ENCODE peak calls at places on chromosomes 3 and 15, in six cellular contexts. One of them, this sample, is unnamed.

GRCh38 chr3:52140000-52140399 is 14.2 kb downstream of the POC1A start:
- DNase-seq in fibroblast of mammary gland: no peak
- DNase-seq in cardiac muscle cell: no peak
- DNase-seq in GM13977: no peak
- DNase-seq in heart right ventricle: peak
- DNase-seq in endothelial cell: no peak
- DNase-seq in this sample: no peak

GRCh38 chr3:140530603-140531002 is 147.3 kb upstream of the TRIM42 start:
- DNase-seq in fibroblast of mammary gland: no peak
- DNase-seq in cardiac muscle cell: no peak
- DNase-seq in GM13977: no peak
- DNase-seq in heart right ventricle: no peak
- DNase-seq in endothelial cell: no peak
- DNase-seq in this sample: no peak

GRCh38 chr3:99966657-99967420 is 147.5 kb downstream of the FILIP1L start:
- DNase-seq in fibroblast of mammary gland: peak
- DNase-seq in cardiac muscle cell: no peak
- DNase-seq in GM13977: no peak
- DNase-seq in heart right ventricle: no peak
- DNase-seq in endothelial cell: no peak
- DNase-seq in this sample: no peak

GRCh38 chr3:6867269-6867668 is 6.4 kb downstream of the GRM7 start:
- DNase-seq in fibroblast of mammary gland: no peak
- DNase-seq in cardiac muscle cell: no peak
- DNase-seq in GM13977: no peak
- DNase-seq in heart right ventricle: no peak
- DNase-seq in endothelial cell: no peak
- DNase-seq in this sample: no peak

GRCh38 chr15:71237456-71238188 is 122.4 kb downstream of the THSD4 start:
- DNase-seq in fibroblast of mammary gland: peak
- DNase-seq in cardiac muscle cell: peak
- DNase-seq in GM13977: no peak
- DNase-seq in heart right ventricle: peak
- DNase-seq in endothelial cell: no peak
- DNase-seq in this sample: no peak

GRCh38 chr15:87816016-87816415 is 440.5 kb downstream of the NTRK3 start:
- DNase-seq in fibroblast of mammary gland: no peak
- DNase-seq in cardiac muscle cell: no peak
- DNase-seq in GM13977: no peak
- DNase-seq in heart right ventricle: no peak
- DNase-seq in endothelial cell: no peak
- DNase-seq in this sample: no peak

GRCh38 chr3:140053011-140053702 is 118.2 kb downstream of the CLSTN2 start:
- DNase-seq in fibroblast of mammary gland: no peak
- DNase-seq in cardiac muscle cell: no peak
- DNase-seq in GM13977: no peak
- DNase-seq in heart right ventricle: no peak
- DNase-seq in endothelial cell: no peak
- DNase-seq in this sample: peak

GRCh38 chr15:100405179-100405578 is 63.4 kb upstream of the ADAMTS17 start:
- DNase-seq in fibroblast of mammary gland: no peak
- DNase-seq in cardiac muscle cell: no peak
- DNase-seq in GM13977: no peak
- DNase-seq in heart right ventricle: no peak
- DNase-seq in endothelial cell: no peak
- DNase-seq in this sample: no peak

GRCh38 chr3:9806688-9807589 is 3.1 kb upstream of the TTLL3 start:
- DNase-seq in fibroblast of mammary gland: no peak
- DNase-seq in cardiac muscle cell: no peak
- DNase-seq in GM13977: no peak
- DNase-seq in heart right ventricle: no peak
- DNase-seq in endothelial cell: no peak
- DNase-seq in this sample: no peak

GRCh38 chr3:6989608-6990291 is 128.8 kb downstream of the GRM7 start:
- DNase-seq in fibroblast of mammary gland: no peak
- DNase-seq in cardiac muscle cell: no peak
- DNase-seq in GM13977: no peak
- DNase-seq in heart right ventricle: no peak
- DNase-seq in endothelial cell: no peak
- DNase-seq in this sample: no peak

GRCh38 chr15:68434021-68434420 is 2.1 kb upstream of the ITGA11 start:
- DNase-seq in fibroblast of mammary gland: no peak
- DNase-seq in cardiac muscle cell: no peak
- DNase-seq in GM13977: no peak
- DNase-seq in heart right ventricle: no peak
- DNase-seq in endothelial cell: no peak
- DNase-seq in this sample: no peak

GRCh38 chr15:44882499-44882968 is 74.0 kb upstream of the TERB2 start:
- DNase-seq in fibroblast of mammary gland: no peak
- DNase-seq in cardiac muscle cell: no peak
- DNase-seq in GM13977: peak
- DNase-seq in heart right ventricle: no peak
- DNase-seq in endothelial cell: no peak
- DNase-seq in this sample: no peak

GRCh38 chr3:51620543-51620942 is 50.5 kb upstream of the TEX264 start:
- DNase-seq in fibroblast of mammary gland: peak
- DNase-seq in cardiac muscle cell: no peak
- DNase-seq in GM13977: no peak
- DNase-seq in heart right ventricle: no peak
- DNase-seq in endothelial cell: no peak
- DNase-seq in this sample: no peak

GRCh38 chr3:56802411-56802745 is 629 bp upstream of the ARHGEF3 start:
- DNase-seq in fibroblast of mammary gland: no peak
- DNase-seq in cardiac muscle cell: no peak
- DNase-seq in GM13977: no peak
- DNase-seq in heart right ventricle: no peak
- DNase-seq in endothelial cell: no peak
- DNase-seq in this sample: no peak
- TF ChIP-seq CTCF in fibroblast of mammary gland: no peak
- TF ChIP-seq CTCF in cardiac muscle cell: no peak
- TF ChIP-seq CTCF in GM13977: no peak
- TF ChIP-seq CTCF in heart right ventricle: no peak
- TF ChIP-seq CTCF in endothelial cell: no peak
- TF ChIP-seq CTCF in this sample: no peak

GRCh38 chr3:192212335-192212734 is 515.0 kb downstream of the FGF12 start:
- DNase-seq in fibroblast of mammary gland: no peak
- DNase-seq in cardiac muscle cell: no peak
- DNase-seq in GM13977: no peak
- DNase-seq in heart right ventricle: no peak
- DNase-seq in endothelial cell: no peak
- DNase-seq in this sample: no peak
- TF ChIP-seq CTCF in fibroblast of mammary gland: no peak
- TF ChIP-seq CTCF in cardiac muscle cell: no peak
- TF ChIP-seq CTCF in GM13977: peak
- TF ChIP-seq CTCF in heart right ventricle: no peak
- TF ChIP-seq CTCF in endothelial cell: peak
- TF ChIP-seq CTCF in this sample: peak

DNA sequence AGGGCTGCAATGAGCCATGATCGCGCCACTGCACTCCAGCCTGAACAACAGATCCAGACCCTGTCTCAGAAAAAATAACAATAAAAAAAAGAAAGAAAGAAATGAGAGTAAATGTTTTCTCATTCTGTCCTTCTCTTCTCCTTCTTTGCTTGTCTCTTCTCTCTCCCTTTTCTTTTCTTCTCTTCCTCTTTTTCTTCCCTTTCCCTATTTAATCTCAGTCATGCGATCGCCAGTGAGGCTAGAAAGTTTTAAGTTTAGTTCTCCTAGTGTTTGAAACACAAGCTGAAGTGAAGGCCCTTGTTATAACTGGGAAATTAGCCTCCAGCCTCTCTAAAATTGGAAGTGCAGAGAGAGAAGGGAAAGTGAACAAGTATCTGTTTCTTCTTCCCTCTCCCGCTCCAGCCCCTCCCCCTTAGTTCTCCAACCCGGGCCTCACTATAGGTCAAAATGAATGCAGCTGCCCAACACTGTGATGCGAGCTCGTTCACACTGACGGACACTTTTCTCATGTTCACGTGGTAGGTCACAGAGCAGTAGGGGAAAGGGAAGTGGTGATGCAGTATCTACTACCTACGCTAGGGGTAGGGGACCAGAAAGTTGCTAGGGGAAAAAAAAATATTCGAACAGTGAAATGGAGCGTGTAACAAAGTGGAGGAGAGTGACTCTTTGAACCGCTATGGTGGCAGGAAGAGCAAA is 23.4 kb upstream of the TSC22D2 start:
- DNase-seq in fibroblast of mammary gland: peak
- DNase-seq in cardiac muscle cell: peak
- DNase-seq in GM13977: peak
- DNase-seq in heart right ventricle: no peak
- DNase-seq in endothelial cell: peak
- DNase-seq in this sample: peak
- TF ChIP-seq CTCF in fibroblast of mammary gland: no peak
- TF ChIP-seq CTCF in cardiac muscle cell: peak
- TF ChIP-seq CTCF in GM13977: peak
- TF ChIP-seq CTCF in heart right ventricle: no peak
- TF ChIP-seq CTCF in endothelial cell: peak
- TF ChIP-seq CTCF in this sample: peak

GRCh38 chr3:105561875-105562274 is 195.2 kb downstream of the ALCAM start:
- DNase-seq in fibroblast of mammary gland: no peak
- DNase-seq in cardiac muscle cell: no peak
- DNase-seq in GM13977: no peak
- DNase-seq in heart right ventricle: no peak
- DNase-seq in endothelial cell: no peak
- DNase-seq in this sample: no peak
- TF ChIP-seq CTCF in fibroblast of mammary gland: no peak
- TF ChIP-seq CTCF in cardiac muscle cell: no peak
- TF ChIP-seq CTCF in GM13977: no peak
- TF ChIP-seq CTCF in heart right ventricle: no peak
- TF ChIP-seq CTCF in endothelial cell: no peak
- TF ChIP-seq CTCF in this sample: no peak

DNA sequence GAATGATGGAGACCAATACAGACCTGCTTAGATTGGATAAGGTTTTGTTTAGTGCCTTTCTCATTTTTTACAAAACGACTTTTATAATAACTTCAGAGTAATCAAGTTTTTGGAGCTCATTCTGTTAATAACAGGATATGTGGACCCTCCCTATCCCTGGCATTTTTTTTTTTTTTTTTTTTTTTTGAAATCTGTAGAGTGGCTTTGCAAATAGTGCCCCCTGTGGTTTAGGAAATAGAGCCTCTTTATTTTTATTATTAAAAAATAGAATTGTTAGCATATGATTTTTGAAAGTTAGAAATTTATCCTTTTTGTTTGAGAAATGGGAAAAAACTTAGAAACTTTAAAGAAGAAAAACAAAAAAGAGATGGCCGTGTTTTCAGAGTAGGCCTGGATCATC is 11.4 kb downstream of the SKIL start:
- DNase-seq in fibroblast of mammary gland: no peak
- DNase-seq in cardiac muscle cell: no peak
- DNase-seq in GM13977: no peak
- DNase-seq in heart right ventricle: no peak
- DNase-seq in endothelial cell: no peak
- DNase-seq in this sample: no peak
- TF ChIP-seq CTCF in fibroblast of mammary gland: peak
- TF ChIP-seq CTCF in cardiac muscle cell: peak
- TF ChIP-seq CTCF in GM13977: no peak
- TF ChIP-seq CTCF in heart right ventricle: peak
- TF ChIP-seq CTCF in endothelial cell: peak
- TF ChIP-seq CTCF in this sample: no peak

GRCh38 chr3:138670409-138670808 is 61.8 kb downstream of the FAIM start:
- DNase-seq in fibroblast of mammary gland: no peak
- DNase-seq in cardiac muscle cell: no peak
- DNase-seq in GM13977: no peak
- DNase-seq in heart right ventricle: no peak
- DNase-seq in endothelial cell: no peak
- DNase-seq in this sample: no peak

GRCh38 chr3:138675393-138675792 is 66.8 kb downstream of the FAIM start:
- DNase-seq in fibroblast of mammary gland: peak
- DNase-seq in cardiac muscle cell: no peak
- DNase-seq in GM13977: no peak
- DNase-seq in heart right ventricle: no peak
- DNase-seq in endothelial cell: no peak
- DNase-seq in this sample: no peak

GRCh38 chr3:138673641-138674040 is 65.1 kb downstream of the FAIM start:
- DNase-seq in fibroblast of mammary gland: peak
- DNase-seq in cardiac muscle cell: peak
- DNase-seq in GM13977: no peak
- DNase-seq in heart right ventricle: no peak
- DNase-seq in endothelial cell: no peak
- DNase-seq in this sample: no peak

GRCh38 chr3:138678086-138678485 is 69.5 kb downstream of the FAIM start:
- DNase-seq in fibroblast of mammary gland: no peak
- DNase-seq in cardiac muscle cell: no peak
- DNase-seq in GM13977: no peak
- DNase-seq in heart right ventricle: no peak
- DNase-seq in endothelial cell: no peak
- DNase-seq in this sample: no peak

GRCh38 chr3:138674131-138674530 is 65.6 kb downstream of the FAIM start:
- DNase-seq in fibroblast of mammary gland: no peak
- DNase-seq in cardiac muscle cell: no peak
- DNase-seq in GM13977: no peak
- DNase-seq in heart right ventricle: no peak
- DNase-seq in endothelial cell: no peak
- DNase-seq in this sample: no peak
- TF ChIP-seq CTCF in fibroblast of mammary gland: no peak
- TF ChIP-seq CTCF in cardiac muscle cell: no peak
- TF ChIP-seq CTCF in GM13977: no peak
- TF ChIP-seq CTCF in heart right ventricle: no peak
- TF ChIP-seq CTCF in endothelial cell: no peak
- TF ChIP-seq CTCF in this sample: no peak

GRCh38 chr3:68974711-68975110 is 38.8 kb downstream of the EOGT start:
- DNase-seq in fibroblast of mammary gland: no peak
- DNase-seq in cardiac muscle cell: no peak
- DNase-seq in GM13977: no peak
- DNase-seq in heart right ventricle: no peak
- DNase-seq in endothelial cell: no peak
- DNase-seq in this sample: no peak

GRCh38 chr3:68977486-68978167 is 35.9 kb downstream of the EOGT start:
- DNase-seq in fibroblast of mammary gland: no peak
- DNase-seq in cardiac muscle cell: no peak
- DNase-seq in GM13977: no peak
- DNase-seq in heart right ventricle: no peak
- DNase-seq in endothelial cell: no peak
- DNase-seq in this sample: no peak

GRCh38 chr3:68972358-68972979 is 40.1 kb upstream of the TAFA4 start:
- DNase-seq in fibroblast of mammary gland: peak
- DNase-seq in cardiac muscle cell: peak
- DNase-seq in GM13977: peak
- DNase-seq in heart right ventricle: peak
- DNase-seq in endothelial cell: peak
- DNase-seq in this sample: peak

DNA sequence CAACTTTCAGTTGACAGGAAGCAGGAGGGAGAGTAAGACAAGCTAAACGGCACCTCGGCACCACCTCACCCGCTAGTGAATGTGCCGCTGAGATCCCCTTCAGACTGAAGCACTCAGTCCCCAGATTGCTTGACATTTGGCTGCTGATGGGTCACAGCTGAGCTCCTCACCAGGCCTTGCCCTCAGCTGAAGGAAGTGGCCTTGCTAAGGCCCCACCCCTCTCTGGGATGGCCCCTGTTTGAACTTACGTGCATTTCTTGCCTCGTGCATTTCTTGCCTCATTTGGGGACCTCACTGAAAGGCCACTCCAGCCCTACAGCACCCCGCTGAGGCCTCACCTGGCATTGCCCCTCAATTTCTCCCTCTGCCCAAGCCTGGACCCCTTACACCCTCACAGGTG is 39.8 kb downstream of the EOGT start:
- DNase-seq in fibroblast of mammary gland: no peak
- DNase-seq in cardiac muscle cell: peak
- DNase-seq in GM13977: no peak
- DNase-seq in heart right ventricle: no peak
- DNase-seq in endothelial cell: peak
- DNase-seq in this sample: no peak
- TF ChIP-seq CTCF in fibroblast of mammary gland: no peak
- TF ChIP-seq CTCF in cardiac muscle cell: no peak
- TF ChIP-seq CTCF in GM13977: no peak
- TF ChIP-seq CTCF in heart right ventricle: no peak
- TF ChIP-seq CTCF in endothelial cell: no peak
- TF ChIP-seq CTCF in this sample: no peak

GRCh38 chr3:158672293-158673176 is at the start of gene LXN:
- DNase-seq in fibroblast of mammary gland: peak
- DNase-seq in cardiac muscle cell: peak
- DNase-seq in GM13977: peak
- DNase-seq in heart right ventricle: peak
- DNase-seq in endothelial cell: peak
- DNase-seq in this sample: peak
- TF ChIP-seq CTCF in fibroblast of mammary gland: peak
- TF ChIP-seq CTCF in cardiac muscle cell: peak
- TF ChIP-seq CTCF in GM13977: peak
- TF ChIP-seq CTCF in heart right ventricle: peak
- TF ChIP-seq CTCF in endothelial cell: peak
- TF ChIP-seq CTCF in this sample: peak

This sample was measured in nephron progenitor cell.